ENCODE peak calls at places on chromosomes 2 and 18, in ten cellular contexts. E, V, Y, R, H, S, A, T, W and B are unnamed samples.

GRCh38 chr2:128473175-128474013 is 154.7 kb upstream of the HS6ST1 start:
- DNase-seq in A (peak), R (peak), E (no peak), W (peak), T (peak), Y (peak), V (peak), S (no peak), H (no peak), B (peak)

GRCh38 chr18:36322734-36323133 is 25.2 kb downstream of the FHOD3 start:
- DNase-seq in T (no peak), R (no peak), V (no peak), W (no peak), E (no peak), A (no peak), H (no peak), Y (no peak), S (no peak), B (no peak)

GRCh38 chr2:105403785-105404698 is 5.2 kb upstream of the FHL2 start:
- DNase-seq in S (no peak), A (peak), H (peak), R (no peak), V (peak), T (peak), W (peak), E (peak), Y (peak), B (peak)

GRCh38 chr2:19358242-19359020 is at the start of gene OSR1:
- DNase-seq in A (peak), R (no peak), V (peak), T (peak), E (peak), W (peak), H (peak), S (peak), Y (peak), B (peak)

GRCh38 chr2:15159751-15160177 is 401.4 kb downstream of the NBAS start:
- DNase-seq in H (peak), A (no peak), R (no peak), T (peak), Y (no peak), S (no peak), W (peak), E (peak), V (peak), B (peak)

GRCh38 chr2:172643142-172643541 is 87.3 kb downstream of the PDK1 start:
- DNase-seq in Y (no peak), R (no peak), A (no peak), E (no peak), W (no peak), T (no peak), V (peak), S (no peak), H (no peak), B (peak)

GRCh38 chr18:57221084-57221483 is 74.2 kb downstream of the BOD1L2 start:
- DNase-seq in A (no peak), Y (no peak), T (no peak), H (no peak), V (no peak), R (no peak), S (no peak), W (peak), E (no peak), B (no peak)

GRCh38 chr2:217609952-217610351 is 392.8 kb downstream of the TNS1 start:
- DNase-seq in S (no peak), Y (no peak), W (peak), H (no peak), E (no peak), V (no peak), R (no peak), T (no peak), A (no peak), B (no peak)

GRCh38 chr2:57843158-57843557 is 203.4 kb upstream of the VRK2 start:
- DNase-seq in H (no peak), R (no peak), S (no peak), Y (no peak), V (no peak), A (no peak), T (no peak), E (no peak), W (no peak), B (no peak)

GRCh38 chr2:106009096-106009495 is 185.0 kb downstream of the UXS1 start:
- DNase-seq in S (no peak), H (no peak), Y (no peak), V (no peak), A (no peak), R (no peak), E (no peak), T (no peak), W (no peak), B (no peak)

GRCh38 chr2:240462704-240463273 is 27.3 kb downstream of the GPC1 start:
- DNase-seq in T (no peak), V (no peak), A (no peak), S (no peak), R (no peak), Y (peak), H (no peak), W (no peak), E (no peak), B (no peak)

GRCh38 chr2:238728322-238729260 is 119.3 kb upstream of the TWIST2 start:
- DNase-seq in A (peak), S (no peak), V (peak), T (peak), E (no peak), H (no peak), Y (peak), W (peak), R (no peak), B (peak)

GRCh38 chr2:20640411-20641122 is 10.3 kb downstream of the HS1BP3 start:
- DNase-seq in H (no peak), E (no peak), R (no peak), T (no peak), V (peak), S (peak), W (no peak), A (peak), Y (peak), B (no peak)

GRCh38 chr2:119136093-119136492 is 22.5 kb downstream of the C1QL2 start:
- DNase-seq in Y (no peak), H (peak), W (peak), S (no peak), T (no peak), R (no peak), A (no peak), E (no peak), V (no peak), B (no peak)

GRCh38 chr2:240203031-240203841 is 62.8 kb upstream of the OTOS start:
- DNase-seq in R (no peak), E (no peak), S (no peak), A (no peak), W (no peak), V (no peak), T (no peak), Y (no peak), H (no peak), B (no peak)

GRCh38 chr2:181784556-181784955 is 104.2 kb upstream of the NEUROD1 start:
- DNase-seq in V (peak), H (peak), S (no peak), R (no peak), W (no peak), Y (no peak), E (peak), T (peak), A (no peak), B (no peak)

GRCh38 chr2:246489-247145 is 17.2 kb downstream of the SH3YL1 start:
- DNase-seq in T (peak), E (peak), S (no peak), H (peak), W (peak), Y (no peak), V (peak), R (no peak), A (no peak), B (peak)

GRCh38 chr2:71963295-71963694 is 184.4 kb downstream of the CYP26B1 start:
- DNase-seq in W (no peak), V (peak), H (no peak), Y (no peak), A (no peak), E (no peak), S (no peak), T (peak), R (no peak), B (peak)

GRCh38 chr2:81276595-81276994 is 972.0 kb upstream of the LRRTM1 start:
- DNase-seq in R (no peak), W (no peak), S (no peak), Y (no peak), V (no peak), T (no peak), H (no peak), A (no peak), E (no peak), B (no peak)

GRCh38 chr2:23326322-23326721 is 58.7 kb upstream of the KLHL29 start:
- DNase-seq in A (no peak), E (no peak), S (no peak), T (no peak), Y (no peak), W (peak), V (no peak), R (no peak), H (no peak), B (no peak)

GRCh38 chr2:43349944-43350343 is 123.5 kb upstream of the ZFP36L2 start:
- DNase-seq in A (no peak), R (no peak), S (no peak), Y (no peak), W (no peak), E (no peak), T (no peak), V (no peak), H (no peak), B (peak)

GRCh38 chr18:79944126-79944731 is 7.2 kb downstream of the SLC66A2 start:
- DNase-seq in V (peak), H (no peak), A (peak), W (peak), R (peak), Y (peak), S (no peak), T (no peak), E (no peak), B (no peak)

GRCh38 chr2:209985879-209986278 is 16.6 kb upstream of the RPE start:
- DNase-seq in R (no peak), S (no peak), Y (no peak), A (no peak), E (no peak), H (no peak), T (no peak), V (no peak), W (no peak), B (no peak)

GRCh38 chr18:49933530-49933929 is 120.2 kb upstream of the ACAA2 start:
- DNase-seq in T (peak), A (peak), S (no peak), H (no peak), Y (no peak), V (no peak), E (no peak), R (no peak), W (no peak), B (peak)

GRCh38 chr18:30086351-30086750 is 956.2 kb downstream of the DSC3 start:
- DNase-seq in S (no peak), E (no peak), T (no peak), Y (no peak), R (no peak), V (no peak), H (no peak), W (no peak), A (no peak), B (no peak)

GRCh38 chr18:30081122-30081521 is 961.4 kb downstream of the DSC3 start:
- DNase-seq in V (no peak), W (peak), A (no peak), Y (no peak), H (no peak), S (no peak), E (no peak), R (no peak), T (no peak), B (no peak)
- TF ChIP-seq CTCF in V (no peak), W (peak), A (no peak), Y (no peak), H (no peak), S (no peak), E (no peak), R (no peak), T (no peak), B (no peak)

GRCh38 chr18:59646228-59646945 is 50.8 kb downstream of the CCBE1 start:
- DNase-seq in Y (no peak), T (no peak), R (no peak), W (peak), E (no peak), S (no peak), V (no peak), H (no peak), A (no peak), B (no peak)
- TF ChIP-seq CTCF in Y (no peak), T (no peak), R (peak), W (peak), E (no peak), S (no peak), V (peak), H (peak), A (no peak), B (no peak)

GRCh38 chr18:10751711-10752110 is 225.9 kb downstream of the NAPG start:
- DNase-seq in A (no peak), V (no peak), H (no peak), S (no peak), E (no peak), Y (no peak), R (no peak), T (peak), W (no peak), B (no peak)

GRCh38 chr18:10750386-10751035 is 224.7 kb downstream of the NAPG start:
- DNase-seq in Y (no peak), V (no peak), A (no peak), W (no peak), R (no peak), S (no peak), T (peak), E (no peak), H (peak), B (no peak)

GRCh38 chr18:10755855-10756254 is 230.0 kb downstream of the NAPG start:
- DNase-seq in W (no peak), A (no peak), S (no peak), T (no peak), Y (no peak), H (no peak), V (no peak), R (no peak), E (no peak), B (no peak)

GRCh38 chr18:10754128-10754527 is 228.3 kb downstream of the NAPG start:
- DNase-seq in S (no peak), T (no peak), R (no peak), A (no peak), V (no peak), H (no peak), Y (no peak), E (no peak), W (no peak), B (no peak)

DNA sequence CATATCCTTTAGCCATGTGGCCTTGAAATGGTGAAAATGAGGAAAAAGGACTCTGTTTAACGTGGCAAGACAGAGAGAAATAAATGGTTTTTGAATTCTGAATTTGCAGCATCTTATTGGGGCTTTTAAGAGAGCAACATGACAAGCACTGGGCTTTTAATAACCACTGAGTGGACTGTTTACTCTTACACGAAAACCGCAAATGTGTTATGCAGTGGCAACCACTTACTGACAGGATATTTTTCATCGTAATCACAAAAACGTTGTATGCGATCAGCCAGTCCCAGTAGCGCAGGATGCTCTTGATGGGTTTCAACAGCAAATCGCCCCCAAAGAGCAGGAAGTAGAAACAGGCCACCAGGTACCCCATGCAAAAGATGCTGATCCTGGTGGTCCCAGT is 226.6 kb downstream of the NAPG start:
- DNase-seq in V (no peak), R (no peak), A (no peak), H (no peak), W (no peak), T (peak), S (no peak), E (no peak), Y (no peak), B (no peak)
- TF ChIP-seq CTCF in V (no peak), R (no peak), A (no peak), H (no peak), W (no peak), T (no peak), S (no peak), E (no peak), Y (no peak), B (no peak)

DNA sequence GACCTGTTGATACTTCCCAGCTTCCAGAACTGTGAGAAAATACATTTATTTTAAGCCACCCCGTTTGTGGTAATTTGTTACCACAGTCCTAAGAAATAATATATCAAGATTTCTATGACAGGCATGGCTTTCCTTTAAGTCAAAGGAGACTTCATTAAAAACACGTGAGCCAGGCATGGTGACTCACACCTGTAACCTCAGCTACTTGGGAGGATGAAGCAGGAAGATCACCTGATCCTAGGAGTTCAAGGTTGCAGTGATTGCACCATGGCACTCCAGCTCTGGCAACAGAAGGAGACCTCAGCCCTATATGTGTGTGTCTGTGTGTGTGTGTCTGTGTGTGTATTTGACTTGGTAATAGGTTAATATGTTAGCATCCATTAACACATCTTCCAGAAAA is 69.8 kb upstream of the SCN7A start:
- DNase-seq in R (no peak), S (no peak), T (no peak), E (no peak), V (peak), H (no peak), Y (no peak), A (no peak), W (no peak), B (no peak)
- TF ChIP-seq CTCF in R (no peak), S (no peak), T (no peak), E (no peak), V (no peak), H (no peak), Y (no peak), A (no peak), W (no peak), B (no peak)

GRCh38 chr2:79994915-79995419 is 309.6 kb downstream of the LRRTM1 start:
- DNase-seq in H (no peak), S (no peak), V (no peak), A (no peak), R (no peak), W (no peak), T (no peak), Y (no peak), E (no peak), B (no peak)
- TF ChIP-seq CTCF in H (no peak), S (no peak), V (no peak), A (no peak), R (no peak), W (no peak), T (no peak), Y (no peak), E (no peak), B (no peak)

DNA sequence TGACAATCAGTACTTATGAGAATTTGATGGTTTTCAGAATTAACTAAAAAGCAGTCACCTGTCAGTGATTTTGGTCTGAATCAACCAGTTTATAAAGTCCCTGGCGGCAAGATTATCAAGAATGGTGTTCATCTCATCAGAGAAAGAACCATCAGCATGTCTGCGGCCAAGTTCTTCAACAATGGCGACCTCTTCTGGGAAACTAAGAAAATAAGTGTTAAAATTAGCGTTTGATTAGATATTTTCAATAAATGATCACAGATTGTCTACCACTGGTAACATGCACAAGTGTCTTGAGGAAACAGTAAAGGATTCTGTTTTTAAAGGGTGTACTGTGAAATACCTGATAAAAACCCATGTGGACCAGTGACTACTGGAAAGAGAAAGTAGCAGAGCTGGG is 8.1 kb downstream of the GCG start:
- DNase-seq in V (no peak), H (no peak), A (no peak), Y (no peak), R (no peak), T (no peak), E (no peak), W (no peak), S (no peak), B (no peak)
- TF ChIP-seq CTCF in V (no peak), H (no peak), A (no peak), Y (no peak), R (no peak), T (no peak), E (no peak), W (peak), S (no peak), B (no peak)

GRCh38 chr18:25614168-25614567 is 262.2 kb upstream of the ZNF521 start:
- DNase-seq in V (no peak), T (no peak), A (no peak), E (no peak), R (no peak), S (no peak), Y (no peak), H (no peak), W (no peak), B (no peak)
- TF ChIP-seq CTCF in V (no peak), T (no peak), A (no peak), E (no peak), R (no peak), S (no peak), Y (no peak), H (no peak), W (peak), B (no peak)

GRCh38 chr18:73150199-73150598 is 282.4 kb upstream of the NETO1 start:
- DNase-seq in V (no peak), A (no peak), Y (no peak), S (no peak), H (no peak), T (no peak), W (no peak), R (no peak), E (no peak), B (no peak)
- TF ChIP-seq CTCF in V (no peak), A (no peak), Y (no peak), S (no peak), H (no peak), T (no peak), W (peak), R (no peak), E (no peak), B (no peak)

GRCh38 chr2:159939946-159940345 is 122.5 kb downstream of the PLA2R1 start:
- DNase-seq in R (no peak), T (no peak), S (no peak), V (peak), Y (no peak), W (no peak), E (peak), H (peak), A (no peak), B (peak)
- TF ChIP-seq CTCF in R (peak), T (no peak), S (peak), V (peak), Y (no peak), W (peak), E (peak), H (peak), A (no peak), B (peak)